ENCODE peak calls at places on chromosomes 4 and X, in eight cellular contexts. I, E, K, L, Z, W, D and A are unnamed samples.

GRCh38 chr4:154086247-154086646 is 297.4 kb upstream of the SFRP2 start:
- DNase-seq in W (no peak), D (no peak), E (no peak), I (no peak), K (no peak), Z (no peak), L (peak), A (no peak)

GRCh38 chr4:127355738-127356137 is 277.0 kb upstream of the INTU start:
- DNase-seq in D (no peak), W (no peak), L (no peak), I (no peak), E (no peak), Z (no peak), K (no peak), A (no peak)

GRCh38 chrX:11273544-11273943 is 19.7 kb upstream of the AMELX start:
- DNase-seq in Z (no peak), I (no peak), K (no peak), W (no peak), E (no peak), L (peak), D (no peak), A (no peak)

GRCh38 chr4:68658672-68659071 is 11.8 kb downstream of the UGT2B15 start:
- DNase-seq in E (no peak), L (no peak), I (no peak), K (no peak), W (no peak), Z (no peak), D (no peak), A (no peak)

GRCh38 chr4:1458581-1458980 is 52.3 kb upstream of the NKX1-1 start:
- DNase-seq in I (no peak), D (no peak), L (no peak), Z (no peak), W (no peak), K (no peak), E (no peak), A (no peak)

GRCh38 chr4:170497105-170497504 is 407.3 kb upstream of the AADAT start:
- DNase-seq in I (no peak), E (no peak), L (peak), K (no peak), Z (no peak), D (peak), W (no peak), A (no peak)

GRCh38 chrX:125826080-125826479 is 340.0 kb downstream of the DCAF12L2 start:
- DNase-seq in D (no peak), Z (no peak), K (no peak), L (no peak), I (no peak), W (no peak), E (no peak), A (no peak)

GRCh38 chr4:15651682-15652081 is 3.5 kb downstream of the FBXL5 start:
- DNase-seq in W (no peak), E (no peak), K (no peak), L (no peak), D (no peak), Z (no peak), I (no peak), A (no peak)

GRCh38 chr4:87375719-87376291 is 15.2 kb downstream of the HSD17B11 start:
- DNase-seq in W (peak), D (peak), Z (no peak), E (peak), K (peak), I (no peak), L (peak), A (no peak)